ENCODE peak calls at places on chromosomes 3 and 15, in five cellular contexts. I is CD4-positive, alpha-beta memory T cell; Q is WERI-Rb-1; K is AG04450; S is dorsolateral prefrontal cortex. C is an unnamed sample.

GRCh38 chr15:77489647-77490046 is 69.0 kb downstream of the HMG20A start:
- DNase-seq in Q (no peak), I (no peak), K (no peak), S (no peak), C (no peak)

GRCh38 chr3:171620825-171621434 is 160.7 kb upstream of the TNIK start:
- DNase-seq in S (no peak), I (no peak), Q (no peak), K (no peak), C (no peak)

GRCh38 chr15:40826123-40827075 is 2.1 kb downstream of the PPP1R14D start:
- DNase-seq in S (no peak), I (no peak), Q (no peak), K (no peak), C (peak)

GRCh38 chr15:33398555-33398954 is 87.8 kb downstream of the RYR3 start:
- DNase-seq in Q (no peak), I (no peak), K (no peak), S (no peak), C (no peak)

GRCh38 chr3:126112531-126113237 is 28.8 kb upstream of the SLC41A3 start:
- DNase-seq in I (no peak), S (no peak), K (no peak), Q (no peak), C (no peak)

GRCh38 chr3:197430961-197431910 is 124.5 kb downstream of the BDH1 start:
- DNase-seq in S (no peak), Q (no peak), I (no peak), K (no peak), C (no peak)

GRCh38 chr3:151085889-151086483 is 522 bp downstream of the MED12L start:
- DNase-seq in I (peak), S (no peak), K (no peak), Q (peak), C (peak)

GRCh38 chr3:138323971-138324370 is 5.7 kb downstream of the NME9 start:
- DNase-seq in I (no peak), S (no peak), K (no peak), Q (no peak), C (no peak)

GRCh38 chr15:93771429-93772020 is 459.8 kb upstream of the MCTP2 start:
- DNase-seq in Q (no peak), S (no peak), K (no peak), I (no peak), C (no peak)

GRCh38 chr15:86002444-86002843 is 77.2 kb upstream of the AGBL1 start:
- DNase-seq in S (no peak), I (no peak), Q (no peak), K (no peak), C (no peak)

GRCh38 chr3:183591881-183592521 is 36.5 kb upstream of the KLHL6 start:
- DNase-seq in Q (no peak), S (no peak), K (no peak), I (peak), C (no peak)

GRCh38 chr15:68715111-68715510 is 105.6 kb downstream of the ANP32A start:
- DNase-seq in K (no peak), S (no peak), I (no peak), Q (no peak), C (no peak)

GRCh38 chr15:68789921-68790575 is 30.6 kb downstream of the ANP32A start:
- DNase-seq in I (no peak), K (no peak), S (no peak), Q (peak), C (no peak)

GRCh38 chr3:7260975-7261374 is 400.1 kb downstream of the GRM7 start:
- DNase-seq in I (no peak), K (no peak), Q (no peak), S (no peak), C (no peak)

GRCh38 chr3:12969487-12969886 is 103.7 kb downstream of the IQSEC1 start:
- DNase-seq in S (no peak), K (no peak), Q (no peak), I (no peak), C (no peak)

GRCh38 chr3:28317438-28318022 is 31.0 kb upstream of the ZCWPW2 start:
- DNase-seq in Q (peak), I (peak), K (no peak), S (no peak), C (no peak)

GRCh38 chr3:126354776-126355175 is 2.4 kb downstream of the KLF15 start:
- DNase-seq in Q (no peak), S (peak), I (no peak), K (no peak), C (peak)

GRCh38 chr3:70979983-70980645 is 603.4 kb downstream of the FOXP1 start:
- DNase-seq in S (no peak), I (no peak), K (no peak), Q (no peak), C (no peak)

GRCh38 chr3:117409256-117409655 is 699.7 kb downstream of the TUSC7 start:
- DNase-seq in K (no peak), Q (no peak), S (no peak), I (no peak), C (no peak)

DNA sequence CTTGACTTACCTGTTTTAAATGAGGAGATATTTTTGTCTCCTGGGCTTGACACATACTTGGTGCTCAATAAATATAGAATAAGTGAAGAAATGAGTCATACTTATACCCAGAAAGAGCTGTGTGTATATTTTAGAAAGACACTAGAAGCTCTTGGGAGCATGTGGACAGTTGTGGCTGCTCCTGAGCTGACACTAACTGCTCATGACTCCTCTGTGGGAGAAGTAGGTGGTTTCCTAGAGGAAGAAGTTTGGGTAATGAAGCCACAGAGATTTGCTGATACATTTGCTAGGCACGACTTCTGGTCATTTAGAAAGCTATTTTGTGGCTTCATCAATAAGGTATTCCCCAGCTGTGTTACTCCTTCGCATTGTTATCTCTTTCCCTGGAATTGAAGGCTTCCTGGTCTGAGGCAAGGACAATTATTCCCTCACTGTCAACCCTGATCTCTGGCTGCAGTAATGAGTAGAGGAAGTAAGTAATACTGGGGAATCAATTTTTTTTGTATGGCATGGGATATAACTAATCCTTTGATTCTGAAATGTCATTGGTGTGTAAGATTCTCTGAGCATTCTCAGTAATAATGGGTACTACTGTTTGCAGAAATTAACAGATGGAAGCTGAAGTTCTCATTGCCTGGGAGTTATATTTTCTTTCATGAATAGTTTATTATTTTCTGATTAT is 79.6 kb upstream of the DCBLD2 start:
- DNase-seq in Q (no peak), S (no peak), K (no peak), I (no peak), C (no peak)
- H3K27ac ChIP-seq in Q (no peak), S (no peak), K (no peak), I (no peak), C (no peak)

GRCh38 chr3:185382154-185382553 is 19.2 kb downstream of the MAP3K13 start:
- DNase-seq in I (no peak), K (no peak), Q (no peak), S (no peak), C (no peak)
- H3K27ac ChIP-seq in I (no peak), K (no peak), Q (no peak), S (no peak), C (no peak)

GRCh38 chr15:70023064-70023768 is 74.5 kb downstream of the TLE3 start:
- DNase-seq in K (peak), S (no peak), I (peak), Q (no peak), C (no peak)
- H3K27ac ChIP-seq in K (no peak), S (no peak), I (no peak), Q (no peak), C (peak)

GRCh38 chr3:174685796-174686195 is 173.3 kb upstream of the NAALADL2 start:
- DNase-seq in S (no peak), K (no peak), I (no peak), Q (no peak), C (no peak)

GRCh38 chr3:174681784-174682183 is 177.3 kb upstream of the NAALADL2 start:
- DNase-seq in Q (no peak), S (no peak), I (no peak), K (no peak), C (no peak)
- H3K27ac ChIP-seq in Q (no peak), S (no peak), I (no peak), K (no peak), C (no peak)

GRCh38 chr15:92711457-92711831 is 55.9 kb upstream of the FAM174B start:
- DNase-seq in S (no peak), Q (no peak), I (no peak), K (no peak), C (no peak)

GRCh38 chr15:92714457-92715401 is 59.2 kb upstream of the FAM174B start:
- DNase-seq in Q (peak), K (peak), I (peak), S (no peak), C (peak)

GRCh38 chr15:92719024-92719423 is 63.4 kb upstream of the FAM174B start:
- DNase-seq in I (no peak), S (no peak), K (no peak), Q (no peak), C (no peak)

GRCh38 chr15:92715753-92716152 is 60.2 kb upstream of the FAM174B start:
- DNase-seq in K (no peak), S (no peak), I (no peak), Q (peak), C (no peak)

GRCh38 chr15:92714071-92714456 is 58.5 kb upstream of the FAM174B start:
- DNase-seq in S (no peak), K (no peak), Q (no peak), I (no peak), C (no peak)
- H3K27ac ChIP-seq in S (peak), K (peak), Q (peak), I (no peak), C (no peak)

GRCh38 chr3:105835606-105836005 is 33.2 kb downstream of the CBLB start:
- DNase-seq in I (no peak), S (no peak), K (no peak), Q (no peak), C (no peak)
- H3K27ac ChIP-seq in I (peak), S (no peak), K (no peak), Q (no peak), C (no peak)

DNA sequence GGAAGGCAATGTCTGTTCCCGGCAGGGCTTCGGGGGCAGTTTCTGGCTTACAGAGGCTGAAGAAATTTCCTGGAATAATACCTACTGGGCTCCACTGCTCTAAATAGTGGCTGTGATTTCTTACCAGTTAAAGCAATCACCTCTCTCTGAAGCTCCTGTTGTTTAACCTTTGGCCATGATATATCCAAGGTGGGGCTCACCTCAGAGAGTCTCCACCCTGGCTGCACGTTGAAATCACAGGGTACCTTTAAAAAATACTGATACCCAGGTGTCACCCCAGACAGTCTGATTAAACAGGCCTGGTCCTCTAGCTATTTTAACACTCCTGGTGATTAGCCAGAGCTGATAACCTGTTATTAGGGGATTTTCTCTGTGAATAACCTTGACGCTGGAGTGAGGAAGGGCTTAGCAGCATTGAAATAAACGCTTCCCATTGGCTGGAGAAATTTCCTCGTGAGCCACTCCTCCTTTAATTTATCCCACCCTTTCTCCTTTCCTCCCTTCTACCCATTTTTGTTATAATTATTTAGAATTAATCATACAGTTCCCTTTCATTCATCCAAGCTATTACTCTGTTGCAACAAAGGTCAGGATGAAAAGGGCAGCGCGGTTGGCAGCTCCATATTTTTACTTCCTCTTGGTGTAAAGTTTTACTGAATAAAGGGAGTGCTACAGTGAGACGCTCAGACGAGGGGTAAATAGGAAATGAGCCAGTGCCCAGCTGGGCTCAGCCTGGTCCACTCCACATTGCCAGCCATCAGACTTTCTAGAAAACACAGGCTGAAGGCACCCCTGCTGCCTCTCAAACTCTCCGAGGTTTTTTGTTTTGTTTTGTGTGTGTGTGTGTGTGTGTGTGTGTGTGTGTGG is 22.1 kb upstream of the ZBTB38 start:
- DNase-seq in I (no peak), K (no peak), Q (peak), S (no peak), C (no peak)
- H3K27ac ChIP-seq in I (no peak), K (no peak), Q (no peak), S (no peak), C (no peak)

GRCh38 chr15:100005013-100005412 is 271.8 kb upstream of the LYSMD4 start:
- DNase-seq in I (no peak), S (no peak), Q (no peak), K (no peak), C (no peak)

GRCh38 chr15:100001405-100001804 is 268.2 kb upstream of the LYSMD4 start:
- DNase-seq in K (no peak), Q (no peak), I (no peak), S (no peak), C (no peak)

GRCh38 chr15:100002787-100003536 is 269.7 kb upstream of the LYSMD4 start:
- DNase-seq in K (no peak), S (no peak), I (no peak), Q (no peak), C (no peak)

GRCh38 chr15:99999282-100000070 is 266.2 kb upstream of the LYSMD4 start:
- DNase-seq in K (no peak), Q (no peak), S (no peak), I (no peak), C (peak)

GRCh38 chr15:100002091-100002620 is 268.9 kb upstream of the LYSMD4 start:
- DNase-seq in I (no peak), K (no peak), S (no peak), Q (no peak), C (peak)
- H3K27ac ChIP-seq in I (no peak), K (no peak), S (no peak), Q (no peak), C (no peak)

GRCh38 chr3:123489400-123490004 is 40.6 kb upstream of the ADCY5 start:
- DNase-seq in I (peak), Q (peak), K (peak), S (peak), C (peak)
- H3K27ac ChIP-seq in I (no peak), Q (no peak), K (no peak), S (peak), C (peak)

GRCh38 chr3:113698213-113698742 is 1.8 kb upstream of the USF3 start:
- DNase-seq in I (no peak), Q (no peak), S (no peak), K (no peak), C (no peak)
- H3K27ac ChIP-seq in I (peak), Q (no peak), S (peak), K (peak), C (no peak)